ENCODE peak calls at places on chromosomes 11 and 22, in five cellular contexts. C is activated effector memory CD4-positive, alpha-beta T cell treated with anti-CD3 and anti-CD28 coated beads, Interleukin-2, amount 50 U/mL, for 16 hours; D is stimulated activated CD4-positive, alpha-beta T cell treated with anti-CD3 and anti-CD28 coated beads, Interleukin-4, amount 100 ng/mL, for 24 hours; B is NCI-H2227 treated with DMSO at 0.1 percent for 48 hours; Q is NCI-H1930. G is an unnamed sample.

GRCh38 chr11:72985645-72986044 is 156.5 kb downstream of the FCHSD2 start:
- DNase-seq in D (no peak), C (no peak), Q (no peak), B (no peak), G (no peak)

GRCh38 chr11:50174189-50174588 is 141.5 kb downstream of the OR4C45 start:
- DNase-seq in C (no peak), Q (no peak), B (no peak), D (no peak), G (no peak)

GRCh38 chr22:44667829-44668189 is 34.2 kb upstream of the PRR5 start:
- DNase-seq in B (no peak), D (peak), C (peak), Q (no peak), G (no peak)

GRCh38 chr22:50504245-50505211 is 3.0 kb downstream of the LMF2 start:
- DNase-seq in B (no peak), Q (no peak), C (no peak), D (no peak), G (no peak)

GRCh38 chr11:3609416-3610265 is 32.2 kb downstream of the ART5 start:
- DNase-seq in B (peak), Q (no peak), D (peak), C (no peak), G (peak)

GRCh38 chr11:47923667-47924066 is 56.7 kb upstream of the PTPRJ start:
- DNase-seq in B (no peak), C (no peak), D (no peak), Q (no peak), G (no peak)

GRCh38 chr22:41762980-41763779 is 37.3 kb upstream of the CCDC134 start:
- DNase-seq in D (peak), C (peak), Q (peak), B (peak), G (peak)

GRCh38 chr11:44718612-44719390 is 8.0 kb upstream of the TSPAN18 start:
- DNase-seq in D (no peak), B (no peak), C (no peak), Q (no peak), G (no peak)

GRCh38 chr11:119433369-119433749 is 10.4 kb upstream of the THY1 start:
- DNase-seq in C (no peak), D (no peak), Q (no peak), B (no peak), G (no peak)

GRCh38 chr22:17396531-17396930 is 27.3 kb downstream of the CECR2 start:
- DNase-seq in Q (no peak), B (no peak), D (no peak), C (no peak), G (no peak)

GRCh38 chr22:25987948-25988347 is 181.3 kb upstream of the SEZ6L start:
- DNase-seq in Q (no peak), C (no peak), B (no peak), D (no peak), G (peak)

GRCh38 chr11:34343153-34343552 is 14.7 kb downstream of the ABTB2 start:
- DNase-seq in D (no peak), Q (no peak), C (no peak), B (no peak), G (no peak)

GRCh38 chr11:47566166-47566546 is 757 bp downstream of the PTPMT1 start:
- DNase-seq in B (no peak), D (no peak), C (no peak), Q (no peak), G (no peak)

GRCh38 chr11:76709259-76709658 is 38.7 kb upstream of the LRRC32 start:
- DNase-seq in B (no peak), C (no peak), D (no peak), Q (no peak), G (no peak)

GRCh38 chr11:5712507-5712906 is 22.9 kb downstream of the TRIM22 start:
- DNase-seq in Q (no peak), C (no peak), B (no peak), D (no peak), G (peak)

GRCh38 chr11:39975091-39975490 is 1484.4 kb downstream of the LRRC4C start:
- DNase-seq in D (no peak), C (no peak), B (no peak), Q (no peak), G (no peak)

GRCh38 chr11:74694536-74694935 is 36.7 kb downstream of the CHRDL2 start:
- DNase-seq in D (no peak), Q (no peak), C (no peak), B (no peak), G (no peak)

GRCh38 chr11:131099746-131100145 is 183.5 kb upstream of the SNX19 start:
- DNase-seq in B (no peak), D (no peak), Q (no peak), C (no peak), G (no peak)

GRCh38 chr11:109088061-109088460 is 333.9 kb upstream of the C11orf87 start:
- DNase-seq in D (no peak), C (no peak), Q (no peak), B (no peak), G (no peak)

GRCh38 chr11:111592491-111592890 is 9.8 kb upstream of the SIK2 start:
- DNase-seq in Q (no peak), C (no peak), D (no peak), B (no peak), G (no peak)

GRCh38 chr11:47270331-47271271 is 668 bp downstream of the MADD start:
- DNase-seq in C (peak), Q (no peak), B (no peak), D (peak), G (peak)

GRCh38 chr11:118057424-118058145 is 19.3 kb upstream of the TMPRSS4 start:
- DNase-seq in D (no peak), C (peak), Q (no peak), B (no peak), G (no peak)

GRCh38 chr22:20777420-20778177 is 3.7 kb downstream of the SERPIND1 start:
- DNase-seq in B (peak), D (no peak), C (no peak), Q (no peak), G (no peak)

GRCh38 chr11:113090716-113091577 is 129.7 kb downstream of the NCAM1 start:
- DNase-seq in B (peak), Q (no peak), C (no peak), D (no peak), G (no peak)

GRCh38 chr11:12540075-12540685 is 134.0 kb upstream of the TEAD1 start:
- DNase-seq in C (no peak), B (no peak), D (no peak), Q (no peak), G (no peak)

GRCh38 chr11:45538363-45538762 is 127.1 kb downstream of the CHST1 start:
- DNase-seq in Q (no peak), D (no peak), B (no peak), C (no peak), G (no peak)

GRCh38 chr11:63763506-63764200 is 4.9 kb downstream of the ZFTA start:
- DNase-seq in C (no peak), B (no peak), D (no peak), Q (no peak), G (no peak)

GRCh38 chr11:65212226-65212801 is 30.6 kb downstream of the CAPN1 start:
- DNase-seq in D (no peak), B (no peak), C (no peak), Q (no peak), G (no peak)

GRCh38 chr22:44809456-44809855 is 57.1 kb downstream of the ARHGAP8 start:
- DNase-seq in D (no peak), C (no peak), Q (no peak), B (no peak), G (no peak)

GRCh38 chr22:44441401-44442185 is 56.4 kb downstream of the RTL6 start:
- DNase-seq in Q (no peak), B (no peak), D (no peak), C (peak), G (no peak)

GRCh38 chr11:6757373-6757967 is 14.3 kb downstream of the OR2AG2 start:
- DNase-seq in D (peak), B (peak), Q (no peak), C (peak), G (peak)

GRCh38 chr11:121839821-121840220 is 276.2 kb downstream of the BLID start:
- DNase-seq in C (no peak), Q (no peak), B (no peak), D (no peak), G (no peak)

GRCh38 chr22:44033689-44034088 is 9.6 kb downstream of the PARVB start:
- DNase-seq in D (no peak), C (no peak), B (no peak), Q (no peak), G (no peak)

GRCh38 chr11:8732748-8733241 is 50.2 kb downstream of the RPL27A start:
- DNase-seq in B (no peak), D (no peak), C (no peak), Q (no peak), G (no peak)

GRCh38 chr11:77672276-77672675 is 34.7 kb upstream of the CLNS1A start:
- DNase-seq in C (no peak), B (no peak), Q (no peak), D (no peak), G (no peak)

GRCh38 chr22:38230108-38230825 is 28.5 kb downstream of the MAFF start:
- DNase-seq in B (no peak), Q (no peak), C (peak), D (peak), G (peak)

GRCh38 chr22:30340911-30341685 is 14.4 kb upstream of the TBC1D10A start:
- DNase-seq in C (no peak), D (no peak), B (no peak), Q (no peak), G (no peak)

GRCh38 chr11:108880510-108880909 is 215.6 kb downstream of the DDX10 start:
- DNase-seq in D (no peak), B (no peak), Q (no peak), C (no peak), G (no peak)

GRCh38 chr22:49023161-49023878 is 804.4 kb downstream of the BRD1 start:
- DNase-seq in B (no peak), Q (no peak), D (no peak), C (peak), G (no peak)

GRCh38 chr11:63226488-63227114 is 16.8 kb downstream of the SLC22A25 start:
- DNase-seq in Q (no peak), B (no peak), D (no peak), C (no peak), G (no peak)

G was measured in OCI-LY7.